ENCODE peak calls at places on chromosomes 12 and 14, in four cellular contexts. N is A549, E is HepG2, V is GM12878. I is an unnamed sample.

GRCh38 chr12:14315501-14315900 is 50.0 kb upstream of the ATF7IP start:
- DNase-seq in E (no peak), N (no peak), V (no peak), I (no peak)

GRCh38 chr12:54934419-54934818 is 50.1 kb downstream of the TESPA1 start:
- DNase-seq in E (no peak), N (no peak), V (no peak), I (no peak)

GRCh38 chr14:59482471-59483331 is 1.5 kb downstream of the L3HYPDH start:
- DNase-seq in E (peak; percentile 58), V (no peak), N (peak; percentile 83), I (peak; percentile 62)

GRCh38 chr14:34331728-34332623 is 130.1 kb downstream of the SPTSSA start:
- DNase-seq in N (peak; percentile 82), V (peak; percentile 80), E (peak; percentile 95), I (peak; percentile 41)

GRCh38 chr12:20120296-20120695 is 248.0 kb upstream of the PDE3A start:
- DNase-seq in N (no peak), V (no peak), E (no peak), I (no peak)

GRCh38 chr12:4121506-4122020 is 152.0 kb upstream of the CCND2 start:
- DNase-seq in E (no peak), V (no peak), N (no peak), I (no peak)

GRCh38 chr14:69540654-69541335 is 33.9 kb downstream of the CCDC177 start:
- DNase-seq in N (no peak), V (no peak), E (no peak), I (no peak)

GRCh38 chr12:56020437-56021189 is at the start of gene IKZF4:
- DNase-seq in E (no peak), V (no peak), N (no peak), I (peak; percentile 85)

GRCh38 chr12:42609605-42610004 is 20.1 kb upstream of the PRICKLE1 start:
- DNase-seq in N (no peak), V (no peak), E (no peak), I (no peak)

GRCh38 chr12:93714382-93714781 is 37.2 kb downstream of the CRADD start:
- DNase-seq in E (no peak), N (peak; percentile 35), V (no peak), I (no peak)

GRCh38 chr12:77999074-77999715 is 168.5 kb downstream of the NAV3 start:
- DNase-seq in N (no peak), E (no peak), V (no peak), I (no peak)

GRCh38 chr12:43029971-43030370 is 440.4 kb upstream of the PRICKLE1 start:
- DNase-seq in V (no peak), N (no peak), E (no peak), I (no peak)

GRCh38 chr12:27064397-27065342 is 17.7 kb downstream of the C12orf71 start:
- DNase-seq in N (no peak), V (peak; percentile 68), E (no peak), I (no peak)

GRCh38 chr14:104355949-104356737 is 217.8 kb downstream of the KIF26A start:
- DNase-seq in V (no peak), E (no peak), N (no peak), I (no peak)

GRCh38 chr12:110012137-110012536 is 12.9 kb downstream of the ANKRD13A start:
- DNase-seq in N (no peak), E (peak; percentile 37), V (no peak), I (no peak)

GRCh38 chr12:6085841-6086240 is 38.6 kb downstream of the VWF start:
- DNase-seq in E (no peak), N (no peak), V (no peak), I (no peak)

GRCh38 chr14:77061630-77062029 is 33.1 kb upstream of the IRF2BPL start:
- DNase-seq in E (no peak), V (no peak), N (no peak), I (no peak)

GRCh38 chr14:103059556-103059955 is 2.2 kb upstream of the CDC42BPB start:
- DNase-seq in N (no peak), E (no peak), V (no peak), I (no peak)

GRCh38 chr14:70957710-70958109 is 50.5 kb downstream of the PCNX1 start:
- DNase-seq in N (no peak), E (no peak), V (no peak), I (no peak)

GRCh38 chr14:70952485-70952884 is 45.2 kb downstream of the PCNX1 start:
- DNase-seq in N (no peak), V (no peak), E (no peak), I (no peak)

GRCh38 chr14:70956511-70956910 is 49.3 kb downstream of the PCNX1 start:
- DNase-seq in E (no peak), N (no peak), V (no peak), I (no peak)

GRCh38 chr14:70954068-70954467 is 46.8 kb downstream of the PCNX1 start:
- DNase-seq in E (no peak), V (no peak), N (no peak), I (no peak)

GRCh38 chr14:70955543-70956480 is 48.6 kb downstream of the PCNX1 start:
- DNase-seq in N (peak; percentile 23), E (peak; percentile 29), V (no peak), I (no peak)
- TF ChIP-seq MYC in N (no peak), E (no peak), V (no peak), I (no peak)

GRCh38 chr12:115297445-115297844 is 613.5 kb upstream of the TBX3 start:
- DNase-seq in E (no peak), N (no peak), V (no peak), I (no peak)
- TF ChIP-seq MYC in E (no peak), N (no peak), V (no peak), I (no peak)

GRCh38 chr14:32085182-32085844 is 8.2 kb downstream of the ARHGAP5 start:
- DNase-seq in V (no peak), E (peak; percentile 36), N (no peak), I (no peak)

GRCh38 chr14:32087907-32088306 is 10.8 kb downstream of the ARHGAP5 start:
- DNase-seq in N (no peak), V (no peak), E (no peak), I (no peak)

GRCh38 chr14:32085845-32086383 is 8.8 kb downstream of the ARHGAP5 start:
- DNase-seq in V (no peak), E (no peak), N (no peak), I (no peak)

GRCh38 chr14:32090686-32091085 is 13.6 kb downstream of the ARHGAP5 start:
- DNase-seq in N (no peak), V (no peak), E (no peak), I (no peak)

DNA sequence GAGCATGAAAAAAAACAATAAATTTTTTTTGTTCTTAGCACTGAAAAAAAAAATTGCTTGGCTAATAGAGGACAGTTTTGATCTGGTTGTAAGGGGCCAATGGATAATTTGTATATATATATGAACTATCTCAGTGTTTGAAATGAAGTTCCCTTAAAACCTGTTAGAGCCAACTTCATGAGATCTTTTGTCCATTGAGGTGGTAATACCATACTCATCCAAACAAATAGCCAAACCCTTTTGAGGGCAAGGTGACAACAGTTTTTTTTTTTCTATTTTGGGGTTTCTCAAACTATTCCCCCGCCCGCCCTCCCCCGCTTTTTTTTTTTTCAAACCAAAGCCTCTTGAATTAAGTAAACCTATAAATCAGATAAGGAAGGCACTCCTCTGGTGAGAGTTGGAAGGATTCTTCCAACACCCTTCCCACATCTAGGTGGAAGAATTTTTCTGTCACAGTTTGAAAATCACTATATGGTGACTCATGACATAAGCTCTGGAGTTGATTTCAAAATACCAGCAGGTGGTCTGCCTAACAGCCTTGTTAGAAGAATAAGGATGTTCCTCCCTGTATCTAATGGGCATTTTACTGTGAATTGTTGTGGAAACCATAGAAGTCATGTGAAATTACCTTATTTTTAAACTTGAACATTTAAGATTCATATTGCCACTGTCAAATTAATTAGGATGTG is 10.2 kb downstream of the ARHGAP5 start:
- DNase-seq in E (peak; percentile 73), V (no peak), N (peak; percentile 78), I (peak; percentile 3)
- TF ChIP-seq MYC in E (no peak), V (no peak), N (no peak), I (no peak)

DNA sequence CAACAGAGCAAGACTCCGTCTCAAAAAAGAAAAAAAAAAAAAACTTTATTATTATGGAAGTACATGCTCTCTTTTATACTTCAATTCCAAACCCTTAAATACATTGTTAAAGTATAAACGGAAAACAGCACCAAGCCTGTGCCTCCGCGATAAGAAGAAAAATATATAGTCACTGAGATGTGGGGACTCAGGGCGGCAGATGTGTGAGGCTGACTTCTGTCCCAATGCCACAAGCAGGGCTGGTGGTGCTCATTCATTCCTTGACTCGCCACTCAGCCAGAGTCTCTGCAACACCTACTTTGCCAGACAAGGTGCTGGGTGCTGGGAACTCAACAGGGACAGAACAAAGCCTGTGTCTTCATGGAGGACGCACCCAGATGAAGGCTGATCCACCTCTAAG is 13.8 kb downstream of the LGMN start:
- DNase-seq in V (no peak), E (no peak), N (no peak), I (peak; percentile 25)
- TF ChIP-seq MYC in V (no peak), E (no peak), N (no peak), I (no peak)

GRCh38 chr12:63978519-63978918 is 134.0 kb downstream of the SRGAP1 start:
- DNase-seq in E (peak; percentile 4), N (peak; percentile 59), V (no peak), I (no peak)
- TF ChIP-seq MYC in E (no peak), N (no peak), V (no peak), I (no peak)

GRCh38 chr12:31951008-31951407 is 8.2 kb upstream of the RESF1 start:
- DNase-seq in N (no peak), V (no peak), E (no peak), I (no peak)
- TF ChIP-seq MYC in N (no peak), V (no peak), E (no peak), I (no peak)

GRCh38 chr14:105420141-105420975 is 731 bp downstream of the MTA1 start:
- DNase-seq in N (no peak), V (no peak), E (no peak), I (peak; percentile 27)
- TF ChIP-seq MYC in N (no peak), V (peak; percentile 41), E (peak; percentile 44), I (no peak)